ENCODE peak calls at places on chromosome 1, in four cellular contexts. J, I, O and U are unnamed samples.

GRCh38 chr1:4058122-4058521 is 158.1 kb upstream of the C1orf174 start:
- DNase-seq in I (no peak), O (no peak), J (no peak), U (no peak)

GRCh38 chr1:170360601-170361000 is 171.4 kb upstream of the GORAB start:
- DNase-seq in I (no peak), J (no peak), O (no peak), U (no peak)

GRCh38 chr1:119209943-119210342 is 69.5 kb upstream of the WARS2 start:
- DNase-seq in J (no peak), O (no peak), I (no peak), U (no peak)

GRCh38 chr1:155970531-155971167 is 7.7 kb downstream of the ARHGEF2 start:
- DNase-seq in J (no peak), O (peak), I (no peak), U (no peak)

GRCh38 chr1:28927442-28928305 is 13.3 kb downstream of the EPB41 start:
- DNase-seq in I (no peak), J (no peak), O (no peak), U (peak)

GRCh38 chr1:11847667-11848445 is at the start of gene NPPA:
- DNase-seq in I (no peak), O (no peak), J (no peak), U (peak)

GRCh38 chr1:185929759-185930158 is 195.6 kb downstream of the HMCN1 start:
- DNase-seq in O (no peak), J (no peak), I (no peak), U (no peak)

GRCh38 chr1:85579619-85580018 is 942 bp upstream of the CCN1 start:
- DNase-seq in O (no peak), J (no peak), I (peak), U (no peak)

GRCh38 chr1:82788038-82788437 is 987.3 kb downstream of the ADGRL2 start:
- DNase-seq in J (no peak), O (no peak), I (no peak), U (no peak)

GRCh38 chr1:216055004-216055403 is 368.2 kb downstream of the USH2A start:
- DNase-seq in O (no peak), I (no peak), J (no peak), U (no peak)

GRCh38 chr1:82515650-82516049 is 714.9 kb downstream of the ADGRL2 start:
- DNase-seq in O (no peak), I (no peak), J (peak), U (no peak)

GRCh38 chr1:940121-941026 is 16.7 kb downstream of the SAMD11 start:
- DNase-seq in O (peak), J (peak), I (no peak), U (peak)

GRCh38 chr1:204643503-204643902 is 42.0 kb downstream of the LRRN2 start:
- DNase-seq in I (no peak), J (no peak), O (no peak), U (no peak)

GRCh38 chr1:184930232-184930631 is 44.1 kb downstream of the NIBAN1 start:
- DNase-seq in O (no peak), J (no peak), I (no peak), U (no peak)

GRCh38 chr1:109361649-109362048 is 36.1 kb downstream of the SORT1 start:
- DNase-seq in J (no peak), O (no peak), I (no peak), U (no peak)

GRCh38 chr1:46062651-46063319 is 69.6 kb downstream of the PIK3R3 start:
- DNase-seq in J (no peak), O (no peak), I (no peak), U (no peak)

GRCh38 chr1:229070168-229070567 is 200.7 kb upstream of the RAB4A start:
- DNase-seq in I (no peak), J (no peak), O (no peak), U (peak)

DNA sequence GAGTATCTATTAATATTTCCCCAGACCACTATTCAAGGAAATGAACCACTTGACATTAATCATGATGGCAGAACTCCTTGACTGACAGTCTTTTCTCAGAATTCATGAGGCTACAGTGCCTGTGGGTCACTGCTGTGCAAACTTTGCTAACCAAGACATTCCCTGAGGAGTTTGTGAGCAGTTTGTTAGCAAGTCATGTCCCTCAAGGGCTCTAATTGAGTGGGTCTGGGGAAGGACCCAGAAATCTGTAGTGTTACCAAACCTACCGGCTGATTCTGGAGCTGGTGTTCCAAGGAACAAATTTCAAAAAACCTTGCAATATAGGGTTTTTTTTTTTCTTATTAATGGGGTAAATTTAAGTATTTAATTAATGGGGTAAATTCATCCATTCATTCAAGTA is 103.2 kb upstream of the VANGL1 start:
- DNase-seq in J (no peak), O (no peak), I (no peak), U (no peak)
- TF ChIP-seq FOXJ3 in J (no peak), O (no peak), I (no peak), U (no peak)

DNA sequence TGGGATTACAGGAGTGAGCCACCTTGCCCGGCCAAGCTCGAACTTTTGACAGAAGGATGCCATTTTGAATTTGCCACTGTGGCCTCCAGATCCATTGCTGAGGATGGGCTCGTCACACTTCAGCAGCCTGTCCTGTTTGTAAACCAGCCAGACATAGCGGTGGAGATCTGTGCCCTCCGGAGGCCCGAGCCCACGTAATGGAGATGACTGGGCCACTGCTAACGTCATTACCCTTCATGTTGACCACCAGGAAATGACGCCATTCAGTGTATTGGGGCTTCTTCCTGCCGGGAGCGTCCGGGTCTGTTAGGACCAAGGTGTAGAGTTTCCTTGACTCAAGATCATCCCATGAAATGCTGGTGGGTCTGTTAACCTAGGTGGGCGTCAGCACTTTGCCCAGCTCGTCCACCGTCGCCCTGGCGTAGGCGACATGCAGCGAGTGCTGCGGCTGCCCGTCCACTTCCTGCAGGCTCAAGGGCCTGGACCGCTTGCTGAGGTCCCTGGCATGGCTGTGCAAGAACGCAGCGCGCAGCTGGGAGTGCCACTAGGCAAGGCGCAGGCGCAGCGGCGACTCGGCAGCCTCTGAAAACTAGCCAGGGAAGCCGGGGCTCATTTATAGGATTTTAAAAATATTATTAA is 40.8 kb downstream of the PTPRC start:
- DNase-seq in J (no peak), O (no peak), I (no peak), U (no peak)
- TF ChIP-seq FOXJ3 in J (no peak), O (no peak), I (no peak), U (no peak)

DNA sequence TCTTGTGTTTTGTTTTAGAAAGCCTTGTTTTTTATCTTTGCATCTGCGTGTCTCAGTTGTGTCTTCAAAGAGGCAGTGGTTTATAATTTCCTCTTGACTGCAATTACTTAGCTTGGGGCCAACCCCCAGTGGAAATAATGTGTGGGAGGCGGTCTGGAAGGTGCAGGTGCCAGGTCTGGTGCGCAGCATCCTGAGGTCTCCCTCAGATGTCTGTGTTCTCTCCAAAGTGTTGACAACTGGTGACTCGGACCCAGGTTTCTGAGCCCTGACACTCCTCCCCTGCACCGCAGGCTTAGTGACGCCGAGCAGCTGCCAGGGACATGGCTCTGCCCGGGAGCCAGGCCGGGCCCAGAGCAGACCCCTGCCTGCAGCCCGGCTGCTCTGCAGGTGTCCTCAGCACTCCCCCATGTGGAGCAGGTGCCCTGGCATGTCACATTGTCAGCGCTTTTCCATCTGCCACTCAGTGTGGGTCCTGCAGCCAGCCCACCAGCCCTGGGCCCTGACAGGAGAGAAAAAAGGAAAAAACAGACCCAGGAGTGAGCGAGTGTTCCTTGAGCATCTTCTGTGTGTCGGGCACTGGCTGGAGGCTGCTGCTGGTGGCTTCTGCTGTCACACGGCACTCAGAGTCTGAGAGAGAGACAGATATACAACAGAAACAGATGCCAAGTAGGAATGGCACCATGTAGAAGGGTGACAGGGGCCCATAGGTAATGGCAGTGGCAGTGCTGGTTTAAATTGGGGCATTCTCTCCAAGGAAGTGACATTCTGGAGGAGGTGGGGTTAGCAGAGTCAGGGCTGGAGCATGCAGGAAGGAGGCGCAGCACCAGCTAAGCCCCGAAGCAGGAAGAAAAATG is 24.8 kb upstream of the SELENON start:
- DNase-seq in O (no peak), I (no peak), J (no peak), U (peak)
- TF ChIP-seq FOXJ3 in O (no peak), I (no peak), J (no peak), U (peak)

DNA sequence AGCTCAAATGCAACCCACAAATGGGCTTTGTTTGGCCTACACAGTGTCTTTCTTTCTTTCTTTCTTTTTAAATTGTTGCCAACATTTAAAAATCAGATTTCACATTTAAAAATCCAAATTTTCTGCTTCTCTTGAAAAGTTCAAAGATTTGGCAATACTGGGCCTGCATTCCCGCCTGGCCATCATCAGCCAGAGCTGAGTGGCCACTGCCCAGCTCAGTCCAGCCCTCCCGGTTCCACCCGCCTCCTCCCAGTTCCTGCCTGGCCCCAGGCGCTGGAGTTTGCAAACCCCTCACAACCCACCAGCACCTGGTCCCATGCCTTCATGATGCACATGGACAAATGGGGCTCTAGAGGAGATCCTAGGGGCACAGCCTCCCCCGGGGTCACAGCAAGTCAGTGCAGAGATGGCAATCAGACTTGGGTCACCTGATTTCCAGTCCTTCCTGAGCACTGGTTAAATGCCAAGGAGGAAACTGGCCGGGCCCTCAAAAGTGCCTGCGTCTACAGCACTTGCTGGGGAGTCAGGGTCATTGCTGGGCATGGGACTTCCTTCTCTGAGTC is 40.9 kb upstream of the LAPTM5 start:
- DNase-seq in I (no peak), O (no peak), J (no peak), U (peak)
- TF ChIP-seq FOXJ3 in I (no peak), O (no peak), J (no peak), U (no peak)